ENCODE peak calls at places on chromosomes 3 and 15, in four cellular contexts. L, H, K and B are unnamed samples.

GRCh38 chr3:127598841-127599570 is 795 bp downstream of the MCM2 start:
- DNase-seq in L (peak), H (no peak), K (no peak), B (no peak)

GRCh38 chr3:99848433-99848832 is 30.8 kb downstream of the CMSS1 start:
- DNase-seq in L (no peak), H (no peak), K (no peak), B (no peak)

GRCh38 chr3:125582707-125583106 is 12.6 kb downstream of the OSBPL11 start:
- DNase-seq in L (peak), H (no peak), K (peak), B (no peak)

GRCh38 chr3:148332509-148332908 is 365.2 kb upstream of the AGTR1 start:
- DNase-seq in L (no peak), H (no peak), K (no peak), B (no peak)

GRCh38 chr15:69881760-69882159 is 216.0 kb downstream of the TLE3 start:
- DNase-seq in L (no peak), H (no peak), K (no peak), B (no peak)

GRCh38 chr3:123816673-123817207 is 67.4 kb downstream of the MYLK start:
- DNase-seq in L (no peak), H (no peak), K (no peak), B (no peak)

GRCh38 chr3:177427096-177427495 is 229.8 kb upstream of the TBL1XR1 start:
- DNase-seq in L (no peak), H (no peak), K (peak), B (no peak)

GRCh38 chr3:174125267-174125844 is 727.8 kb downstream of the NLGN1 start:
- DNase-seq in L (peak), H (peak), K (no peak), B (peak)

GRCh38 chr3:79954756-79955155 is 187.0 kb upstream of the ROBO1 start:
- DNase-seq in L (no peak), H (no peak), K (no peak), B (no peak)

GRCh38 chr3:47250309-47251060 is 32.1 kb downstream of the KIF9 start:
- DNase-seq in L (peak), H (peak), K (peak), B (peak)

DNA sequence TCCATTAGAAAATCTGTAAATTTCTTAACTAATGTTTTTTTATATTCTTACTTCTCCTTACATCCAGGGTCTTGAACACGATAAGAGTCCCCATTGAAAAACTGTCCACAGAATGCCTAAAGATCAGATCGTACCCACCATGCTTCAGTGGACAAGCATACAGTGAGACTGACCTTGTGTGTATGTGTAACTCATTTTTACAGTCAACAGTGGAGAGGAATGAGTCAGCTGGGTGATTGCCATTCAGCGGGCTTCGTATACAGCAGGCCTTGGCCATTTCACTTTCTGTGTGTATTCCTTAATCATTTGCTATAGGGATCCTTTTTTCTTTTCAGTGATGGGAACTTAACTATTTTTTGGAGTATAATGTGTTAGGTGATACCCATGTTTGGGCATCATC is 10.6 kb downstream of the PARP14 start:
- DNase-seq in L (peak), H (no peak), K (no peak), B (no peak)
- TF ChIP-seq ELF4 in L (no peak), H (no peak), K (no peak), B (no peak)

DNA sequence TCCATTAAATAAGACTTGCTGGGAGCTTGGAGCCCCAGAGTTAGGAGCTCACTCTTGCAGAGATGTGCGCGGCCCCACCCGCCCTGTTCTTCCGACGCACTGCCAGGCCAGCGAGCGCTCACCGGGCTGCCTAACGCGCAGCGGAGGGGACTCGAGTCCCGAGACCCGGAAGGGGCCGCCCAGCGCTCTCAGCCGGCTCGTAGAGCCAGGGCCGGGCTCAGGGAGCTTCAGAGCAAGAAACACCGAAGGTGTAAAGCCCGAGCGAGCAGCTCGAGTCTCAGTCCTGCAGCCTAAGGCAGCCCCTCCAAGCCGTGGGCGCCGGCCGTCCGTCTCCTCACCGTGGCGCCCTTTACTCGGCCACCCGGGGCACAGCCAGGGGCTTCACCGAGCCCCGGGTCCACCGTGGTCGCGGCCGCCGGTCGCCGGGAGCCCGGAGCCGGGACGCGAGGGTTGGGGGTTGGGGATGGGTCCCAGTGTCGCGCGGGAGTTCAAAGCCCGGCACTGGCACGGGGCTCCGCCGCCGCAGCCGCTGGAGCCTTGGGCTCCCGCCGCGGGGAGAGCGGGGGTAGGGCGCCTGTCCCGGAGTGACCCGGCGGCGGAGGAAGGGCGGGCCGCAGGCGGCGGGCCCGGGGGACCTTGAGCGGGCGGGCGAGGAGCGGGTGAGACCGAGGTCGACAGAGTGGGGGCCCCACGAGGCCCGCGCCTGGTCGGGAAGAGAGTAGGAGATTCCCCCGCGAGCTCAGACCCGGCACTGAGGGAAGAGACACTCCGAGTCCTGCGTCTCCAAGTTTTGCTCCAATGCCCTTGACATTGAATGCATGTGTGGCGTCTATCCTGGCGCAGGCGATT is 26.9 kb upstream of the THRB start:
- DNase-seq in L (peak), H (peak), K (peak), B (peak)
- TF ChIP-seq ELF4 in L (no peak), H (no peak), K (no peak), B (peak)

DNA sequence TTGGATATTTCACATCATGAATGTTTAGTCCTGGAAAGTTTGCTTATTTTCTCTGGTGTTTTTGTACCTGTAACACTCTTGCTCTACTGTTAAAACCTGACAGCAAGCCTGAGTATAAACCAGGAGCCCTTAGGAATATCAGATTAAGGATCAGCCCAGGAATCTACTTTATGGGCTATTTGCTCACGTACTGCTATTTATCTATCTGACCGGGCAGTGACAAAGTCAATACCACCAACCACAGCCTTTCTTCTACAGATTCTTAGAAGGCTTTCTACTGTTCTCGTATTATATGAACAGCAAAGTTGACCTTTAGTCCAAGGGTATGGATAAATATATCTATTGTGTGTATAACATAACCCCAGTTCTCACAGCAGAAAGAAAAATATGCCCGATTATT is 521.2 kb downstream of the RBMS3 start:
- DNase-seq in L (peak), H (no peak), K (no peak), B (no peak)
- TF ChIP-seq ELF4 in L (no peak), H (no peak), K (no peak), B (no peak)

GRCh38 chr3:117628896-117629295 is 919.3 kb downstream of the TUSC7 start:
- DNase-seq in L (no peak), H (no peak), K (no peak), B (peak)
- TF ChIP-seq ELF4 in L (no peak), H (no peak), K (no peak), B (no peak)

GRCh38 chr15:65824031-65824743 is 32.1 kb upstream of the DENND4A start:
- DNase-seq in L (peak), H (peak), K (peak), B (peak)
- TF ChIP-seq ELF4 in L (no peak), H (no peak), K (no peak), B (no peak)

GRCh38 chr3:134003066-134003465 is 26.7 kb downstream of the SLCO2A1 start:
- DNase-seq in L (no peak), H (no peak), K (no peak), B (no peak)

GRCh38 chr3:134004841-134005240 is 24.9 kb downstream of the SLCO2A1 start:
- DNase-seq in L (no peak), H (no peak), K (no peak), B (no peak)

GRCh38 chr3:133999891-134000685 is 29.6 kb downstream of the SLCO2A1 start:
- DNase-seq in L (no peak), H (no peak), K (no peak), B (no peak)

GRCh38 chr3:134001251-134001650 is 28.5 kb downstream of the SLCO2A1 start:
- DNase-seq in L (no peak), H (no peak), K (no peak), B (no peak)

DNA sequence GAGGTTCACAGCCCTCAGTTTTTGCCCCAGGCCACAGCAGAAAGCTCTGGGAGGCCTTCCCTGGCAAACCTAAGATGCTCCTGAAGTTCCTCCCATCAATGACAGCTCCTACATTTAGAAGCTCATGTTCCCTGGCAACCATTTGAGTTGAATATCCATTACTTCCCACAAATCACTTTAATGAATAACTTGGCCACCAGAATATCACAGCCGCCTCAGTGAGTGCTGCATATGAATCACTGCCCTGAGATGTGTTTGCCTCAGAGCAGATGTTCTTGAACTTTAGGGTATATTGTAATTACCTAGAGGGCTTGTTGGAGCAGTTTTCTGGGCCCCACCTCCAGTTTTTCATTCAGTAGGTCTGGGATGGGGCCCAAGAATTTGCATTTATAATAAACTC is 27.4 kb downstream of the SLCO2A1 start:
- DNase-seq in L (no peak), H (no peak), K (no peak), B (no peak)
- TF ChIP-seq ELF4 in L (no peak), H (no peak), K (no peak), B (no peak)

GRCh38 chr3:114499986-114500385 is 206.2 kb downstream of the TIGIT start:
- DNase-seq in L (no peak), H (no peak), K (no peak), B (no peak)
- TF ChIP-seq ELF4 in L (no peak), H (no peak), K (no peak), B (no peak)

DNA sequence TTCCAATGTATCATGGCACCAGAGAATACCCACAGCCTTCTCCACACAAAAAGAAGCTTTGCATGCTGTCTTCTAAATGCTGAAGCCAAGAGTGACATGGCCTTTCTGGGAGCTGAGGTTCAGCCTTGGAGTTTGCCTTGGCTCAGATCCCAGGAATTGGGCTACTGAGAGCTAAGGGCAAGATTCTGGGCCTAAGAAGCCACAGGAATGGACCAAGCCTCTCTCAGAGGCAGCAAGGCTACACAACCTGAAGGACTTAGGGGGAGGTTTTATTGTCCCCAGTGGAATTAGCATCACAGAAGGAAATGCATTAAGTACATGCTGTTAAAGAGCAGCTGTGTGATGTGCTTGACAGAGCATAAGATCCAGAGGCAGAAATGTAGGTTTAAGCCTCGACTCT is 1078.5 kb downstream of the TUSC7 start:
- DNase-seq in L (no peak), H (no peak), K (no peak), B (no peak)
- TF ChIP-seq ELF4 in L (no peak), H (no peak), K (no peak), B (no peak)

GRCh38 chr3:195401959-195402358 is 40.9 kb downstream of the ACAP2 start:
- DNase-seq in L (no peak), H (no peak), K (no peak), B (no peak)
- TF ChIP-seq ELF4 in L (no peak), H (no peak), K (no peak), B (no peak)